ENCODE peak calls at places on chromosome 2, in nine cellular contexts. Y is fibroblast of the aortic adventitia, D is neural crest cell, L is Peyer's patch, C is D721Med, U is GM10248, K is AG10803, A is neural progenitor cell, N is omental fat pad. Q is an unnamed sample.

GRCh38 chr2:118251427-118251826 is 163.2 kb downstream of the INSIG2 start:
- DNase-seq in C (no peak), N (no peak), L (no peak), D (no peak), K (peak; percentile 97), Y (no peak), U (no peak), A (peak; percentile 58), Q (peak; percentile 28)

GRCh38 chr2:149595069-149595963 is 7.7 kb upstream of the MMADHC start:
- DNase-seq in C (no peak), K (peak; percentile 31), L (no peak), D (no peak), A (no peak), N (no peak), Y (peak; percentile 63), U (no peak), Q (peak; percentile 56)

GRCh38 chr2:25740810-25741381 is 67.5 kb upstream of the DTNB start:
- DNase-seq in A (peak; percentile 86), Y (no peak), C (no peak), K (peak; percentile 34), D (no peak), U (no peak), L (no peak), N (no peak), Q (peak; percentile 40)

GRCh38 chr2:224122542-224122941 is 83.5 kb upstream of the SERPINE2 start:
- DNase-seq in L (no peak), N (no peak), K (no peak), U (no peak), D (no peak), A (no peak), Y (no peak), C (no peak), Q (peak; percentile 63)

GRCh38 chr2:159968282-159968900 is 94.0 kb downstream of the PLA2R1 start:
- DNase-seq in D (peak; percentile 39), U (peak; percentile 45), N (no peak), K (peak; percentile 39), Y (peak; percentile 61), A (peak; percentile 84), L (no peak), C (peak; percentile 14), Q (peak; percentile 44)

GRCh38 chr2:71851094-71851755 is 296.4 kb downstream of the CYP26B1 start:
- DNase-seq in L (no peak), A (no peak), K (no peak), Y (peak; percentile 25), N (no peak), C (no peak), U (no peak), D (no peak), Q (no peak)

GRCh38 chr2:140286377-140286776 is 1506.2 kb upstream of the NXPH2 start:
- DNase-seq in A (no peak), Y (peak; percentile 40), C (no peak), D (no peak), K (no peak), N (no peak), U (no peak), L (no peak), Q (no peak)

GRCh38 chr2:195535911-195536522 is 121.0 kb upstream of the SLC39A10 start:
- DNase-seq in A (no peak), D (no peak), L (no peak), Y (no peak), C (no peak), U (peak; percentile 61), N (no peak), K (no peak), Q (no peak)

GRCh38 chr2:109711230-109712125 is 82.6 kb upstream of the RGPD5 start:
- DNase-seq in K (no peak), A (no peak), L (no peak), U (no peak), Y (no peak), C (no peak), D (no peak), N (no peak), Q (no peak)

GRCh38 chr2:109718139-109718538 is 76.0 kb upstream of the RGPD5 start:
- DNase-seq in N (no peak), D (no peak), U (no peak), K (no peak), C (no peak), A (no peak), L (no peak), Y (no peak), Q (no peak)

GRCh38 chr2:109712746-109713145 is 81.4 kb upstream of the RGPD5 start:
- DNase-seq in K (no peak), U (no peak), A (no peak), Y (no peak), C (no peak), N (no peak), L (no peak), D (no peak), Q (no peak)

GRCh38 chr2:109712126-109712455 is 82.0 kb upstream of the RGPD5 start:
- DNase-seq in D (no peak), A (no peak), Y (no peak), L (no peak), C (no peak), K (no peak), U (no peak), N (no peak), Q (no peak)

DNA sequence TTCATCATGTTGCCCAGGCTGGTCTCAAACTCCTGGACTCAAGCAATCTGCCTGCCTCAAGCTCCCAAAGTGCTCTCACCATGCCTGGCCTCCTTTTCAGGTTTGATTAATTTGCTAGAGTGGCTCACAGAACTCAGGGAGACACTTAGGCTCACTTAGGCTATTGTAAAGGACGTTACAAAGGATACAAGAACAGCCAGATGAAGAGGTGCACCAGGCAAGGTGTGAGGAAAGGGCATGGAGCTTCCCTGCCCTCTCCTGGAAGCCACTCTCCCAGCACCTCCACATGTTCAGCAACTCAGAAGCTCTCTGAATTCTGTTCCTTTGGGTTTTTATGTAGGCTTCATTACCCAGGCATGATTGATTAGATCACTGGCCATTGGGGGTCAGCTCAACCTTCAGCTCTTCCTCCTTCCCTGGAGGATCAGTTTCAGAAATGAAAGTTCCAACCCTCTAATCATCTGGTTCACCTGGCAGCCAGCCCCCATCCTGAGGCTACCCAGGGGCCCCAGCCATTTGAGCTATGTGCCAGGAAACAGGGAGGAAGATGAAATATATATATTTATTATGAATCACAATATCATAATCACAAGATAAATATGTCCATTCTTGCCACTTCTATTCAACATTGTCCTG is 78.7 kb upstream of the RGPD5 start:
- DNase-seq in U (no peak), C (no peak), N (no peak), A (peak; percentile 29), L (peak; percentile 63), D (no peak), K (peak; percentile 27), Y (peak; percentile 28), Q (peak; percentile 77)
- TF ChIP-seq CTCF in U (peak; percentile 2), C (peak; percentile 31), N (no peak), A (peak; percentile 43), L (peak; percentile 89), D (peak; percentile 56), K (peak; percentile 63), Y (peak; percentile 57), Q (peak; percentile 95)

GRCh38 chr2:137770161-137770560 is 194.1 kb upstream of the HNMT start:
- DNase-seq in A (peak; percentile 65), K (no peak), D (no peak), N (no peak), U (no peak), C (peak; percentile 24), Y (no peak), L (no peak), Q (no peak)

GRCh38 chr2:137772451-137772850 is 191.8 kb upstream of the HNMT start:
- DNase-seq in A (no peak), N (no peak), U (no peak), C (no peak), D (no peak), K (no peak), Y (no peak), L (no peak), Q (no peak)

GRCh38 chr2:137764638-137765037 is 199.6 kb upstream of the HNMT start:
- DNase-seq in C (no peak), L (no peak), N (no peak), D (no peak), U (no peak), A (peak; percentile 13), Y (no peak), K (no peak), Q (peak; percentile 2)

GRCh38 chr2:137771064-137771463 is 193.2 kb upstream of the HNMT start:
- DNase-seq in C (no peak), A (no peak), N (no peak), K (no peak), D (no peak), Y (no peak), L (no peak), U (no peak), Q (no peak)

GRCh38 chr2:137769406-137769805 is 194.9 kb upstream of the HNMT start:
- DNase-seq in N (no peak), K (no peak), Y (no peak), C (no peak), A (no peak), D (no peak), L (no peak), U (no peak), Q (no peak)
- TF ChIP-seq CTCF in N (no peak), K (no peak), Y (no peak), C (no peak), A (no peak), D (no peak), L (no peak), U (no peak), Q (no peak)

GRCh38 chr2:79271456-79271855 is 111.9 kb upstream of the REG3A start:
- DNase-seq in A (no peak), U (no peak), Y (no peak), K (no peak), D (no peak), L (no peak), N (no peak), C (no peak), Q (no peak)

GRCh38 chr2:79275863-79276262 is 116.3 kb upstream of the REG3A start:
- DNase-seq in N (no peak), Y (no peak), U (no peak), D (no peak), K (no peak), C (no peak), A (no peak), L (no peak), Q (no peak)

GRCh38 chr2:79272616-79273015 is 113.1 kb upstream of the REG3A start:
- DNase-seq in K (no peak), Y (no peak), C (no peak), A (no peak), N (no peak), U (no peak), D (no peak), L (no peak), Q (no peak)

GRCh38 chr2:79275197-79275596 is 115.6 kb upstream of the REG3A start:
- DNase-seq in L (no peak), Y (no peak), C (no peak), D (no peak), K (no peak), N (no peak), A (no peak), U (no peak), Q (no peak)
- TF ChIP-seq CTCF in L (no peak), Y (no peak), C (no peak), D (peak; percentile 31), K (no peak), N (no peak), A (peak; percentile 48), U (no peak), Q (no peak)

GRCh38 chr2:145543856-145544255 is 1023.9 kb upstream of the ZEB2 start:
- DNase-seq in D (no peak), U (no peak), N (no peak), C (no peak), A (no peak), L (no peak), K (no peak), Y (no peak), Q (no peak)

GRCh38 chr2:145541028-145541427 is 1021.1 kb upstream of the ZEB2 start:
- DNase-seq in C (no peak), K (no peak), N (no peak), L (no peak), U (no peak), Y (no peak), D (no peak), A (no peak), Q (no peak)

GRCh38 chr2:145543155-145543554 is 1023.2 kb upstream of the ZEB2 start:
- DNase-seq in Y (no peak), K (no peak), A (no peak), L (no peak), N (no peak), C (no peak), D (no peak), U (no peak), Q (no peak)

GRCh38 chr2:145538661-145539319 is 1018.9 kb upstream of the ZEB2 start:
- DNase-seq in N (no peak), C (no peak), D (no peak), U (no peak), A (no peak), L (no peak), Y (no peak), K (no peak), Q (no peak)
- TF ChIP-seq CTCF in N (no peak), C (no peak), D (no peak), U (no peak), A (no peak), L (no peak), Y (no peak), K (no peak), Q (no peak)

Q was measured in epithelial cell of esophagus.